ENCODE peak calls at places on chromosome 6, in four cellular contexts. One of them, this sample, is unnamed.

GRCh38 chr6:170505306-170505705 is 47.8 kb downstream of the PSMB1 start:
- DNase-seq in K562: no peak
- DNase-seq in H1: no peak
- DNase-seq in GM12878: no peak
- DNase-seq in this sample: no peak

GRCh38 chr6:37103169-37104039 is 66.5 kb upstream of the PIM1 start:
- DNase-seq in K562: peak; percentile 97
- DNase-seq in H1: no peak
- DNase-seq in GM12878: no peak
- DNase-seq in this sample: no peak

GRCh38 chr6:33008944-33009861 is at the start of gene HLA-DOA:
- DNase-seq in K562: peak; percentile 31
- DNase-seq in H1: peak; percentile 77
- DNase-seq in GM12878: peak; percentile 75
- DNase-seq in this sample: peak; percentile 28

GRCh38 chr6:137342607-137343186 is 123.5 kb upstream of the IFNGR1 start:
- DNase-seq in K562: no peak
- DNase-seq in H1: no peak
- DNase-seq in GM12878: no peak
- DNase-seq in this sample: no peak

GRCh38 chr6:39865011-39865888 is 69.0 kb downstream of the MOCS1 start:
- DNase-seq in K562: peak; percentile 85
- DNase-seq in H1: peak; percentile 95
- DNase-seq in GM12878: no peak
- DNase-seq in this sample: peak; percentile 50

GRCh38 chr6:131419698-131420097 is 153.3 kb upstream of the ARG1 start:
- DNase-seq in K562: no peak
- DNase-seq in H1: no peak
- DNase-seq in GM12878: no peak
- DNase-seq in this sample: no peak

GRCh38 chr6:44715925-44716324 is 328.4 kb downstream of the CDC5L start:
- DNase-seq in K562: no peak
- DNase-seq in H1: no peak
- DNase-seq in GM12878: no peak
- DNase-seq in this sample: no peak

GRCh38 chr6:137309078-137309762 is 90.0 kb upstream of the IFNGR1 start:
- DNase-seq in K562: no peak
- DNase-seq in H1: peak; percentile 52
- DNase-seq in GM12878: peak; percentile 15
- DNase-seq in this sample: peak; percentile 22

GRCh38 chr6:165684333-165684732 is 21.3 kb upstream of the PDE10A start:
- DNase-seq in K562: no peak
- DNase-seq in H1: no peak
- DNase-seq in GM12878: no peak
- DNase-seq in this sample: no peak

GRCh38 chr6:116074732-116075387 is 14.2 kb upstream of the FRK start:
- DNase-seq in K562: no peak
- DNase-seq in H1: no peak
- DNase-seq in GM12878: no peak
- DNase-seq in this sample: no peak

GRCh38 chr6:20252311-20252710 is 40.0 kb upstream of the MBOAT1 start:
- DNase-seq in K562: no peak
- DNase-seq in H1: no peak
- DNase-seq in GM12878: no peak
- DNase-seq in this sample: no peak

GRCh38 chr6:14292119-14292518 is 174.5 kb downstream of the CD83 start:
- DNase-seq in K562: no peak
- DNase-seq in H1: no peak
- DNase-seq in GM12878: no peak
- DNase-seq in this sample: no peak

GRCh38 chr6:84027340-84028183 is 6.0 kb upstream of the MRAP2 start:
- DNase-seq in K562: no peak
- DNase-seq in H1: no peak
- DNase-seq in GM12878: no peak
- DNase-seq in this sample: no peak

GRCh38 chr6:35808688-35809087 is 3.5 kb downstream of the LHFPL5 start:
- DNase-seq in K562: no peak
- DNase-seq in H1: no peak
- DNase-seq in GM12878: no peak
- DNase-seq in this sample: no peak

GRCh38 chr6:116156405-116157326 is 30.7 kb upstream of the COL10A1 start:
- DNase-seq in K562: no peak
- DNase-seq in H1: no peak
- DNase-seq in GM12878: no peak
- DNase-seq in this sample: no peak

GRCh38 chr6:152957796-152958195 is 25.0 kb downstream of the FBXO5 start:
- DNase-seq in K562: no peak
- DNase-seq in H1: no peak
- DNase-seq in GM12878: no peak
- DNase-seq in this sample: no peak

GRCh38 chr6:85192596-85192995 is 257.3 kb upstream of the NT5E start:
- DNase-seq in K562: no peak
- DNase-seq in H1: no peak
- DNase-seq in GM12878: no peak
- DNase-seq in this sample: no peak

GRCh38 chr6:44439270-44440045 is 52.0 kb downstream of the CDC5L start:
- DNase-seq in K562: no peak
- DNase-seq in H1: no peak
- DNase-seq in GM12878: no peak
- DNase-seq in this sample: no peak

GRCh38 chr6:160767019-160767646 is 65.1 kb downstream of the PLG start:
- DNase-seq in K562: peak; percentile 31
- DNase-seq in H1: peak; percentile 87
- DNase-seq in GM12878: no peak
- DNase-seq in this sample: no peak

GRCh38 chr6:20688710-20689500 is 154.6 kb downstream of the CDKAL1 start:
- DNase-seq in K562: no peak
- DNase-seq in H1: no peak
- DNase-seq in GM12878: peak; percentile 59
- DNase-seq in this sample: no peak

GRCh38 chr6:28693033-28693750 is 167.5 kb downstream of the GPX5 start:
- DNase-seq in K562: no peak
- DNase-seq in H1: peak; percentile 69
- DNase-seq in GM12878: no peak
- DNase-seq in this sample: no peak

GRCh38 chr6:14417377-14417776 is 299.8 kb downstream of the CD83 start:
- DNase-seq in K562: no peak
- DNase-seq in H1: no peak
- DNase-seq in GM12878: no peak
- DNase-seq in this sample: no peak

GRCh38 chr6:41714556-41715273 is 20.7 kb downstream of the TFEB start:
- DNase-seq in K562: no peak
- DNase-seq in H1: no peak
- DNase-seq in GM12878: no peak
- DNase-seq in this sample: no peak

GRCh38 chr6:107728564-107728897 is 95.6 kb downstream of the SCML4 start:
- DNase-seq in K562: no peak
- DNase-seq in H1: no peak
- DNase-seq in GM12878: no peak
- DNase-seq in this sample: no peak

GRCh38 chr6:107730683-107731314 is 93.3 kb downstream of the SCML4 start:
- DNase-seq in K562: no peak
- DNase-seq in H1: no peak
- DNase-seq in GM12878: no peak
- DNase-seq in this sample: no peak

GRCh38 chr6:107731422-107732319 is 92.4 kb downstream of the SCML4 start:
- DNase-seq in K562: no peak
- DNase-seq in H1: no peak
- DNase-seq in GM12878: no peak
- DNase-seq in this sample: no peak

GRCh38 chr6:107729098-107729497 is 95.0 kb downstream of the SCML4 start:
- DNase-seq in K562: no peak
- DNase-seq in H1: no peak
- DNase-seq in GM12878: no peak
- DNase-seq in this sample: no peak

DNA sequence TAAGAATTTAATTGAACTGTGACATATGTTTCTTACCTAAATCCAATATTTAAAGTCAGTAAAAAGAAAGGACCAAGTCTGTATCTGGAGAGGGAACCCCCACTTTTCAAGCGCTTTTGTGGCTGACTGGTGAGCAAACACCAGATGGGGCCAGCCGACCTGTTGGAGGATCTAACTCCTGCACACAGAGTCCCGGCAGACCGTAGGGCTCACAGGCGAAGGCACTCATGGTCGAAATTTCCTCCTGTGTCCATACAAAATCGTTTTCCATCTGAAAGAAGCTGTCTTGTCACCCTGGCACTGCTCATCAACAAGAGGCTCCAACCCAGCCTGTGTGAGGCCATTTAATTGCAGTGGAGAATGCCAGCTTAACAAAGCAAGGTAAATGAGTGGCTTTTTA is 94.0 kb downstream of the SCML4 start:
- DNase-seq in K562: no peak
- DNase-seq in H1: no peak
- DNase-seq in GM12878: no peak
- DNase-seq in this sample: no peak
- TF ChIP-seq MAX in K562: no peak
- TF ChIP-seq MAX in H1: no peak
- TF ChIP-seq MAX in GM12878: no peak
- TF ChIP-seq MAX in this sample: no peak

DNA sequence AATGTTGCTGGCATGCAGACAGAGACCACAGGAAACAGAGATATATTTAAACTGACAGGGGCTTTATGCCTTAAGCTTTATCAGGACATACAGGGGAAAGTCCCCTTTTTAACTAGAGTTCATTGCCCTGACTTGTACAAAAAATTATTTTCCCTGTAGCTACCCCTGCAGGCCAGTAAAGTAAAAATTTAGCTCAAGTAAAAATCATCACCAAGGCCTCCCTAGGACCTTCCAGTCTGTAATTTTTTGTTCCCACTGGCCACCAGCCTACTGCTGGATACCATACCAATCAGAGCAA is 711.9 kb upstream of the NRSN1 start:
- DNase-seq in K562: no peak
- DNase-seq in H1: no peak
- DNase-seq in GM12878: peak; percentile 7
- DNase-seq in this sample: no peak
- TF ChIP-seq EGR1 in K562: no peak
- TF ChIP-seq EGR1 in H1: no peak
- TF ChIP-seq EGR1 in GM12878: no peak
- TF ChIP-seq EGR1 in this sample: no peak

DNA sequence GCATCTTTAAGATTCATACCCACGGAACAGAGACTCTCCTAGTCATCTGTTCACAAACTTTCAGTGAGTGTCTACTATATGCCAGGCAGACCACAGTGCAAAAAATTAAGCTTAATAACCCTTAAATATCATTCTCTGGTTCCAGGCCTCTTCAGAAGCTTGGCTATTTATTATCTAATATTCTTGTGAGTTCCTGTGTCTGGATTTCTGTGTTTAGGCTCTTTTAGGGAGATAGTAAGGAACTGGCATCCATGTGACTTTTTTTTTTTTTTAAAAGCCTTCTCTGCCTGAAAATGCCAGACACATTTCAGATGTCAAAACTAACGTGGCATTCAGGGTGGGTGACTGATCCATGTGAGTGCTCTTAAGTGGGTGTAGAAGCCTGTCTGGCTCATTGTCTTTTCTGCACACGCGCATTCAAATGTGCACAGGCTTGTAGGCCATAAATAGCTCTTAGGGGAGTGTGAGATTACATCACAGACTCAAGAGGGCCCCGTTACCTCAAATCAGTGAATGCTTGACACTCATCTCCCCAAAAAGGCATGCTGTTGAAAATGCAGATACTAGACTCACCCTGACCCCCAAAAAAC is 141.9 kb downstream of the GMPR start:
- DNase-seq in K562: no peak
- DNase-seq in H1: no peak
- DNase-seq in GM12878: no peak
- DNase-seq in this sample: no peak
- TF ChIP-seq MAX in K562: no peak
- TF ChIP-seq MAX in H1: no peak
- TF ChIP-seq MAX in GM12878: no peak
- TF ChIP-seq MAX in this sample: no peak

DNA sequence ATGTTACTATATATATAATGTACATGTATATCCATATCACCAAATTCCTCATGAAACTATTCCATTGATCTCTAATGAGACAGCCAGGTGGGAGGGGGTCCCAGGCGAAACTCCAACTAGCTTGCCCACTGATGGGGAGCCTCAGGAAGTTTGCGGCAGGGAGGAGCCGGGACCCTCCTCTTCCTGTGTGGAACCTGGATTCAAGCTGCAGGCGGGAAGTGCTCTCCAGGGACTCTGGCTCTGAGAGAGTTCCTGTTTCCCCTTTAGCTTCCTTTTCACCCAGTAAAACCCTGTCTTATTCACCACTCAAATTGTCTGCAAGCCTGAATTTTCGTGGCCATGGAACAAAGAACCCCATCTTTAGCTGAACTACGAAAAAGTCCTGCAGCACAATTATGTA is 152.2 kb downstream of the OPN5 start:
- DNase-seq in K562: no peak
- DNase-seq in H1: no peak
- DNase-seq in GM12878: no peak
- DNase-seq in this sample: no peak
- TF ChIP-seq EGR1 in K562: no peak
- TF ChIP-seq EGR1 in H1: no peak
- TF ChIP-seq EGR1 in GM12878: no peak
- TF ChIP-seq EGR1 in this sample: no peak

This sample was measured in HCT116.